ENCODE peak calls at places on chromosomes 16 and 17, in six cellular contexts. U, N, O, B, E and W are unnamed samples.

GRCh38 chr16:84198401-84198800 is 7.4 kb downstream of the ADAD2 start:
- ATAC-seq in U (no peak), N (peak), O (no peak), B (no peak), E (peak), W (no peak)

GRCh38 chr16:529012-529575 is 1.6 kb downstream of the CAPN15 start:
- ATAC-seq in U (no peak), N (no peak), O (no peak), B (no peak), E (no peak), W (no peak)

GRCh38 chr16:23464196-23464595 is 11.2 kb upstream of the COG7 start:
- ATAC-seq in U (no peak), N (no peak), O (no peak), B (no peak), E (no peak), W (no peak)

GRCh38 chr17:64092952-64093451 is 36.9 kb downstream of the ERN1 start:
- ATAC-seq in U (no peak), N (no peak), O (peak), B (no peak), E (no peak), W (no peak)

GRCh38 chr17:42518755-42519545 is 17.1 kb upstream of the NAGLU start:
- ATAC-seq in U (peak), N (no peak), O (no peak), B (peak), E (peak), W (no peak)

GRCh38 chr16:26050489-26050888 is 358.7 kb downstream of the HS3ST4 start:
- ATAC-seq in U (no peak), N (no peak), O (no peak), B (no peak), E (no peak), W (no peak)

GRCh38 chr17:19671433-19671832 is 22.9 kb downstream of the ALDH3A2 start:
- ATAC-seq in U (no peak), N (no peak), O (peak), B (no peak), E (no peak), W (no peak)

GRCh38 chr17:69428252-69428980 is 13.9 kb downstream of the MAP2K6 start:
- ATAC-seq in U (no peak), N (peak), O (no peak), B (no peak), E (no peak), W (no peak)

GRCh38 chr17:76481091-76481655 is 13.8 kb downstream of the AANAT start:
- ATAC-seq in U (no peak), N (peak), O (no peak), B (no peak), E (no peak), W (no peak)

GRCh38 chr16:3954411-3954921 is 74.0 kb upstream of the CREBBP start:
- ATAC-seq in U (peak), N (no peak), O (peak), B (no peak), E (peak), W (no peak)

GRCh38 chr16:79008036-79008868 is 592.3 kb downstream of the MAF start:
- ATAC-seq in U (peak), N (no peak), O (no peak), B (no peak), E (peak), W (no peak)

GRCh38 chr16:10646581-10647263 is 48.0 kb downstream of the TEKT5 start:
- ATAC-seq in U (peak), N (no peak), O (peak), B (peak), E (no peak), W (no peak)

GRCh38 chr16:67966549-67967182 is 1.8 kb downstream of the SLC12A4 start:
- ATAC-seq in U (peak), N (peak), O (peak), B (peak), E (peak), W (no peak)

GRCh38 chr17:39775075-39775474 is 37.3 kb downstream of the GRB7 start:
- ATAC-seq in U (no peak), N (peak), O (no peak), B (no peak), E (no peak), W (no peak)

GRCh38 chr16:89506791-89507191 is 1.4 kb upstream of the SPG7 start:
- ATAC-seq in U (no peak), N (no peak), O (no peak), B (no peak), E (peak), W (no peak)

GRCh38 chr16:84459941-84460405 is 44.5 kb downstream of the MEAK7 start:
- ATAC-seq in U (no peak), N (no peak), O (peak), B (peak), E (peak), W (no peak)

GRCh38 chr17:38749222-38750043 is 1.3 kb upstream of the PCGF2 start:
- ATAC-seq in U (peak), N (peak), O (peak), B (peak), E (peak), W (peak)

GRCh38 chr16:49020436-49020835 is 261.2 kb downstream of the CBLN1 start:
- ATAC-seq in U (no peak), N (no peak), O (no peak), B (no peak), E (no peak), W (no peak)

GRCh38 chr17:38441429-38442061 is 13.3 kb downstream of the ARHGAP23 start:
- ATAC-seq in U (no peak), N (no peak), O (no peak), B (no peak), E (no peak), W (peak)

GRCh38 chr17:31310260-31310659 is 3.6 kb downstream of the EVI2B start:
- ATAC-seq in U (no peak), N (peak), O (no peak), B (no peak), E (peak), W (no peak)

GRCh38 chr17:16052486-16052885 is 52.9 kb downstream of the TTC19 start:
- ATAC-seq in U (no peak), N (no peak), O (no peak), B (no peak), E (no peak), W (no peak)

DNA sequence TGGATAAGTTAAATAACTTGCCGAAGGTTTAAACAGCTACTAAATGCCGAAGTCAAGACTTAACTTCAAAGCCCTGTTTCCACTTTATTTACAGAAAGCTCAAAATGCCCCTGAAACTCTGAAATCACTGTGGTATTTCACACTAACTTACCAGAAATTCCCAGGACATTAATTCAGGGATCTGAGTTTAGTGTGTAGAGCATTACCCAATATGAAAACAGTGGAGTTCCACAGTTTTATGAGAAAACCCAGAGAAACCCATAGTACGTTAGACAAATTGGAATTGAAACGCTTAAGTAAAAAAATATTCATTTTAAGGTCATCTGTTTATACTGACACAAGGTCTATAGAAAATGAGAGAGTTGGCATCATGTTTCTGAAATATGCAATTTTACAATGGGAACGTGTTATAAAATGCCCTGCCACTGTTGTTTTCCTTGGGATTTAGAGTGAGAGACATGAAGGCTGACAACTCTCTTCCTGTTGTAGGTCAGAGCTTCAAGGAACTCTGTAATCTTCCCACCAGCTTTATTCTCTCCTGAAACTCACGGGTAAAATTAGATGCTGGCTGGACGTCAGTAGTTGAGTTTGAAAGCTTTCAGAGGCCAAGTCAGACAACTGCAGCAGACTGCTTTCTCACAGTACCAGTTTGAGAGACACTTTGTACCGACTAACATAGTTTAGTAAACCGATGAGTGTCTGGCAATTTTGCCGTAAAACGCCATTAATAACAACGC is 139.4 kb upstream of the TBX2 start:
- ATAC-seq in U (no peak), N (no peak), O (no peak), B (peak), E (no peak), W (peak)
- TF ChIP-seq EP300 in U (no peak), N (no peak), O (no peak), B (peak), E (no peak), W (no peak)

DNA sequence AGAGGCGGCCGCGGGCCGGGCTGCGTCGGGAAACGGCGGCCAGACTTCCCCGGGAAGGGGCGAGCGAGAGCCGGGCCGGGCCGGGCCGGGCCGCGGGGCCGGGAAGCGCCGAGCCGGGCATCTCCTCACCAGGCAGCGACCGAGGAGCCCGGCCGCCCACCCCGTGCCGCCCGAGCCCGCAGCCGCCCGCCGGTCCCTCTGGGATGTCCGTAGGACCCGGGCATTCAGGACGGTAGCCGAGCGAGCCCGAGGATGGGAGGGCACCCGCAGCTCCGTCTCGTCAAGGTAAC is at the start of gene CRHR1:
- ATAC-seq in U (peak), N (no peak), O (peak), B (no peak), E (no peak), W (no peak)
- H3K4me3 ChIP-seq in U (peak), N (no peak), O (peak), B (peak), E (no peak), W (peak)

GRCh38 chr16:2023098-2023925 is 3.4 kb upstream of the NHERF2 start:
- ATAC-seq in U (peak), N (peak), O (peak), B (peak), E (peak), W (peak)
- TF ChIP-seq EP300 in U (no peak), N (no peak), O (no peak), B (no peak), E (no peak), W (no peak)

DNA sequence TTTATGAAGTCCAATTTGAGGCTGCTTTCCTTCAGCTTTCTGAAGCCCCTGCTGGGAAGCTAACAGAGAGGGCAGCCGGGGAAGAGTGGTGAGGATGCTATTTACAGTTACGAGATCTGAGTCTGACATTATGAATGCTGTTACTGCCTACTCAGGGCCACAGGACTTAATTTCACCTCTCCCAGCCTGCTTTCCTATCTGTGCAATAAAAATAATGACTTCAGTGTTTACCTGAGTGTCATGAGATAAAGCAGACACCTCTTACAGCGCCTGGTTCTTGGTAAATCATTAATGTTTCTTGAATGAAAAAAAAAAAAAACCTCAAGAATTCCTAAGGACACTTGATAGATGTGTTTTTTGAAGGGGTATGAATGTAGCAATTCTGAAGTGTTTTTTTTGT is 24.2 kb upstream of the CPHXL start:
- ATAC-seq in U (no peak), N (no peak), O (no peak), B (peak), E (no peak), W (no peak)
- H3K4me3 ChIP-seq in U (no peak), N (no peak), O (no peak), B (no peak), E (no peak), W (no peak)

GRCh38 chr17:81033535-81034167 is 1.3 kb upstream of the BAIAP2 start:
- ATAC-seq in U (no peak), N (no peak), O (no peak), B (no peak), E (no peak), W (no peak)

GRCh38 chr17:81034168-81034777 is 678 bp upstream of the BAIAP2 start:
- ATAC-seq in U (peak), N (peak), O (peak), B (no peak), E (peak), W (peak)

GRCh38 chr17:81035389-81036127 is 607 bp downstream of the BAIAP2 start:
- ATAC-seq in U (no peak), N (no peak), O (no peak), B (no peak), E (peak), W (peak)

GRCh38 chr17:81036128-81036891 is 1.4 kb downstream of the BAIAP2 start:
- ATAC-seq in U (no peak), N (no peak), O (no peak), B (no peak), E (no peak), W (no peak)

DNA sequence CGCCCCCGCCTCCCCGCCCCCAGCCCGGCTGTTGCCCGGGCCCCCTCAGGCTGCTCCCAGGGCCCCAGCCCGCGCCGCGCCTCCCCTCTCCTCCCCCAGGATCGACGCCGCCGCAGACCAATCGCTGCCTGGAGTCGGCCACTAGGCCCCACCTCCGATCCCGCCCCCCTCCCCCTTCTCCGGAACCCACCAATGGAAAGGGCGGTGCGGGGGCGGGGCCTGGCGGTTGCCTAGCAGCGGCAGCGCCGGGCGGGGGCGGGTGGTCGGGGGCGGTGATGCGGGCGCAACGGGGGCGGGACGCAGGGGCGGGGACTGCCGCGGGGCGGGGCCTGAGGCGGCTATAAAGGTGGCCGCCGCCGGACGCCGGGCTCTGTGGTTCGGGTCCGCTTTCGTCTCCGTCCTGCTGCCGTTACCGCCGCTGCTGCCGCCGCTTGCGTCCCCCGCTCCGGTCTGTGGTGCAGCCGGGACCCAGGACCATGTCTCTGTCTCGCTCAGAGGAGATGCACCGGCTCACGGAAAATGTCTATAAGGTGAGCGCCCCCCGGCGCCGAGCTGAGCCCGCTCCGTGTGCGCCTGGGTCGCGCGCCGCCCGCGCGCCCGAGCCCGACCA is at the start of gene BAIAP2:
- ATAC-seq in U (peak), N (peak), O (peak), B (peak), E (peak), W (peak)
- TF ChIP-seq EP300 in U (no peak), N (no peak), O (no peak), B (no peak), E (no peak), W (no peak)

GRCh38 chr17:59848778-59849177 is 44.0 kb downstream of the TUBD1 start:
- ATAC-seq in U (no peak), N (peak), O (peak), B (peak), E (no peak), W (peak)
- H3K4me3 ChIP-seq in U (no peak), N (no peak), O (no peak), B (no peak), E (no peak), W (no peak)

DNA sequence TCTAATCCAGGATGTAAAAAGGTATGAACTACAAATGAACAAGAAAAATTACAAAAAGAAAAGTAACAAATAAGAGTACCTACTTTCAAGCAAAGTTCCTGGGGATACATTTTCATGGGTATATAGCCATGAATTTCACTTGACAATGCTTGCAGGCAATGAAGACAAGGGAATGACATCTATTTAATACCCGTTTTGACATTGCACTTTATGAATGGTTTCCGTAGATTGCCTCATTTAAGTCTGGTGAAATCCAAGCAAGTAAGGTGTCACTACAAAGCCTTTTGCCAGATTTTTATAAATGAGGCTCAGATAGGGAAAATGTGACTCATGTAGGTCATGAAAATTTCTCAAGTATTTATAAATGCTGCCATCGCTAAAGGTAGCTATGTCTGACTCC is 644.4 kb downstream of the CDH8 start:
- ATAC-seq in U (no peak), N (no peak), O (no peak), B (no peak), E (no peak), W (no peak)
- TF ChIP-seq EP300 in U (no peak), N (no peak), O (no peak), B (no peak), E (no peak), W (no peak)